ENCODE peak calls at places on chromosomes 6 and 20, in five cellular contexts. H, O, N, U and I are unnamed samples.

GRCh38 chr6:37919417-37920157 is 100.1 kb downstream of the ZFAND3 start:
- DNase-seq in H (no peak), O (no peak), N (no peak), U (no peak), I (no peak)

GRCh38 chr20:25310268-25310920 is 62.5 kb downstream of the PYGB start:
- DNase-seq in H (no peak), O (peak; percentile 39), N (no peak), U (peak; percentile 95), I (peak; percentile 85)

GRCh38 chr6:118993803-118994231 is 58.9 kb upstream of the MCM9 start:
- DNase-seq in H (no peak), O (no peak), N (no peak), U (no peak), I (no peak)

GRCh38 chr6:116536216-116536621 is 9.3 kb downstream of the TRAPPC3L start:
- DNase-seq in H (no peak), O (peak; percentile 11), N (no peak), U (peak; percentile 57), I (no peak)

GRCh38 chr6:46637145-46637544 is 15.5 kb downstream of the CYP39A1 start:
- DNase-seq in H (no peak), O (no peak), N (no peak), U (peak; percentile 8), I (no peak)

GRCh38 chr6:170186006-170186908 is 104.6 kb downstream of the DLL1 start:
- DNase-seq in H (no peak), O (no peak), N (peak; percentile 64), U (no peak), I (no peak)

GRCh38 chr6:80197474-80197873 is 91.0 kb downstream of the BCKDHB start:
- DNase-seq in H (no peak), O (no peak), N (no peak), U (peak; percentile 3), I (peak; percentile 61)

GRCh38 chr20:4844766-4845465 is 123.2 kb downstream of the PRND start:
- DNase-seq in H (no peak), O (no peak), N (no peak), U (no peak), I (no peak)

GRCh38 chr6:74137910-74138309 is 441.9 kb downstream of the CD109 start:
- DNase-seq in H (no peak), O (no peak), N (no peak), U (peak; percentile 2), I (no peak)

GRCh38 chr6:82045965-82046756 is 201.4 kb downstream of the IBTK start:
- DNase-seq in H (no peak), O (no peak), N (no peak), U (no peak), I (no peak)

GRCh38 chr6:36149436-36149835 is 19.1 kb downstream of the MAPK13 start:
- DNase-seq in H (no peak), O (no peak), N (no peak), U (no peak), I (no peak)

GRCh38 chr6:137056121-137056880 is 11.5 kb upstream of the IL20RA start:
- DNase-seq in H (no peak), O (no peak), N (no peak), U (no peak), I (no peak)

GRCh38 chr20:54153847-54154246 is 19.9 kb downstream of the CYP24A1 start:
- DNase-seq in H (no peak), O (no peak), N (no peak), U (peak; percentile 54), I (no peak)

GRCh38 chr20:59403261-59403961 is 103.0 kb downstream of the EDN3 start:
- DNase-seq in H (peak; percentile 13), O (peak; percentile 37), N (no peak), U (peak; percentile 29), I (no peak)

GRCh38 chr6:125586074-125586473 is 163.4 kb upstream of the HEY2 start:
- DNase-seq in H (no peak), O (no peak), N (no peak), U (peak; percentile 3), I (no peak)

GRCh38 chr20:62941792-62942191 is 3.8 kb downstream of the GID8 start:
- DNase-seq in H (no peak), O (no peak), N (no peak), U (no peak), I (no peak)

GRCh38 chr6:111353914-111354464 is 129.0 kb downstream of the REV3L start:
- DNase-seq in H (no peak), O (no peak), N (no peak), U (no peak), I (no peak)

GRCh38 chr20:10603971-10604864 is 69.6 kb downstream of the JAG1 start:
- DNase-seq in H (no peak), O (no peak), N (peak; percentile 90), U (peak; percentile 86), I (no peak)

GRCh38 chr20:45347297-45347935 is 808 bp downstream of the SDC4 start:
- DNase-seq in H (no peak), O (no peak), N (no peak), U (no peak), I (no peak)

GRCh38 chr20:12289476-12289875 is 371.8 kb downstream of the BTBD3 start:
- DNase-seq in H (no peak), O (no peak), N (no peak), U (no peak), I (no peak)

GRCh38 chr6:130366011-130366963 is at the start of gene TMEM200A:
- DNase-seq in H (peak; percentile 13), O (no peak), N (peak; percentile 77), U (no peak), I (no peak)

GRCh38 chr6:3297909-3298308 is 39.2 kb downstream of the PSMG4 start:
- DNase-seq in H (no peak), O (no peak), N (no peak), U (no peak), I (no peak)

GRCh38 chr6:7261030-7261841 is 51.8 kb downstream of the SSR1 start:
- DNase-seq in H (peak; percentile 82), O (peak; percentile 26), N (peak; percentile 88), U (peak; percentile 75), I (peak; percentile 81)

GRCh38 chr20:3628502-3629314 is 34.5 kb downstream of the GFRA4 start:
- DNase-seq in H (no peak), O (no peak), N (no peak), U (no peak), I (no peak)
- TF ChIP-seq CTCF in H (no peak), O (no peak), N (no peak), U (no peak), I (no peak)

DNA sequence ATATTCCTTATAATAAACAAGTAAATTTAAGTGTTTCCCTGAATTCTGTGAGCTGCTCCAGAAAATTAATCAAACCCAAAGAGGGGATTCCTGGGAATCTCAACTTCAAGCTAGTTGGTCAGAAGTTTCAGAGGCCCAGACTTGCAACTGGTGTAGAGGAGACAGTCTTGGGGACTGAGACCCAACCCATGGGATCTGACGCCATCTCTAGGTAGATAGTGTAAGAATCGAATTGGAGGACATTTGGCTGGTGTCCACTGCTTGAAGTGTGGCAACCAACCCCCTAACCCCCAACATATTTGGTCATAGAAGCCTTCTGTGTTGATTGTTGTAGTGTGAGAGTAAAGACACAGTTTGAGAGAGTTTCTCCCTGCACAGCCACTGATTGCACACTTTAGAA is 103.5 kb upstream of the CARMIL1 start:
- DNase-seq in H (no peak), O (no peak), N (no peak), U (peak; percentile 19), I (no peak)
- TF ChIP-seq CTCF in H (no peak), O (peak; percentile 22), N (no peak), U (no peak), I (no peak)

GRCh38 chr6:27158316-27158643 is 89.2 kb upstream of the PRSS16 start:
- DNase-seq in H (no peak), O (no peak), N (no peak), U (no peak), I (no peak)
- TF ChIP-seq CTCF in H (no peak), O (no peak), N (no peak), U (no peak), I (no peak)

GRCh38 chr20:31720486-31721407 is 1.9 kb downstream of the BCL2L1 start:
- DNase-seq in H (no peak), O (peak; percentile 60), N (no peak), U (no peak), I (no peak)
- TF ChIP-seq CTCF in H (no peak), O (peak; percentile 64), N (no peak), U (peak; percentile 7), I (no peak)

DNA sequence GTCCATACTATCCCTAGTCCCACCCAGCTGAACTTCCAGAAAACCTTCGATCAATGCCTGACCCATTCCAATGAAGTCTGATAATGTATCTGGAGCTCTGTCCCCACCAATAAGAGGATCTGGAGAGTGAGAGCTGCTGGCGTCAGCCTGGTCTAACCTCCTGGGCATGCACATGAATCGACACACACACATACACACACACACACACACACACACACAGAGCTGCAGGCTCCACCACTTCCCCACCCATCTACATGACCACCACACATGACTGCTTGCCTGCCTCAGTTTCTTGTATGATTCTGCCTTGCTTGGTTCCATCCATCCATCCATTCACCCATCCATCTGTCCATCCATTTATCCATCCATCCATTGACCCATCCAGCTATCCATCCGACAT is 60.8 kb downstream of the FAXC start:
- DNase-seq in H (no peak), O (no peak), N (no peak), U (no peak), I (no peak)
- TF ChIP-seq CTCF in H (no peak), O (no peak), N (no peak), U (no peak), I (no peak)

GRCh38 chr6:107080036-107080435 is 35.3 kb downstream of the BEND3 start:
- DNase-seq in H (no peak), O (peak; percentile 20), N (no peak), U (peak; percentile 5), I (no peak)
- TF ChIP-seq CTCF in H (peak; percentile 56), O (peak; percentile 44), N (no peak), U (no peak), I (no peak)